ENCODE peak calls at places on chromosomes 4 and X, in four cellular contexts. S, K, V and P are unnamed samples. For H3K27me3, the result is how much of the 10 kb centered on the place peaks cover.

GRCh38 chr4:74318270-74318669 is 10.0 kb downstream of the EPGN start:
- DNase-seq in V (no peak), S (no peak), K (no peak), P (no peak)

GRCh38 chr4:138953962-138954371 is 61.6 kb upstream of the NOCT start:
- DNase-seq in K (peak), S (no peak), V (peak), P (no peak)

GRCh38 chr4:81116571-81116970 is 86.1 kb downstream of the BMP3 start:
- DNase-seq in K (no peak), V (no peak), S (no peak), P (no peak)

GRCh38 chr4:91837608-91838029 is 466.1 kb upstream of the GRID2 start:
- DNase-seq in K (no peak), S (no peak), V (no peak), P (no peak)

GRCh38 chrX:120302434-120302833 is 8.8 kb downstream of the TMEM255A start:
- DNase-seq in K (no peak), V (no peak), S (no peak), P (peak)

GRCh38 chrX:45006002-45006800 is 133.2 kb downstream of the KDM6A start:
- DNase-seq in V (no peak), K (peak), S (no peak), P (no peak)

GRCh38 chr4:36676139-36677050 is 395.0 kb downstream of the DTHD1 start:
- DNase-seq in S (no peak), V (no peak), K (no peak), P (no peak)

GRCh38 chr4:5156677-5157076 is 105.4 kb downstream of the STK32B start:
- DNase-seq in V (no peak), K (no peak), S (no peak), P (no peak)

GRCh38 chr4:10458190-10458589 is 964 bp upstream of the ZNF518B start:
- DNase-seq in V (no peak), K (no peak), S (no peak), P (peak)

GRCh38 chr4:95256108-95256835 is 292.5 kb downstream of the UNC5C start:
- DNase-seq in V (no peak), K (peak), S (no peak), P (no peak)

GRCh38 chr4:2062808-2063524 is 3.8 kb downstream of the NAT8L start:
- DNase-seq in V (no peak), K (no peak), S (no peak), P (no peak)

GRCh38 chrX:133391116-133391515 is 24.2 kb downstream of the GPC4 start:
- DNase-seq in K (no peak), S (no peak), V (no peak), P (no peak)

GRCh38 chrX:13489451-13489850 is 80.0 kb upstream of the EGFL6 start:
- DNase-seq in V (peak), S (no peak), K (peak), P (peak)

GRCh38 chrX:39859991-39860861 is 237.5 kb downstream of the BCOR start:
- DNase-seq in V (no peak), K (peak), S (no peak), P (peak)

DNA sequence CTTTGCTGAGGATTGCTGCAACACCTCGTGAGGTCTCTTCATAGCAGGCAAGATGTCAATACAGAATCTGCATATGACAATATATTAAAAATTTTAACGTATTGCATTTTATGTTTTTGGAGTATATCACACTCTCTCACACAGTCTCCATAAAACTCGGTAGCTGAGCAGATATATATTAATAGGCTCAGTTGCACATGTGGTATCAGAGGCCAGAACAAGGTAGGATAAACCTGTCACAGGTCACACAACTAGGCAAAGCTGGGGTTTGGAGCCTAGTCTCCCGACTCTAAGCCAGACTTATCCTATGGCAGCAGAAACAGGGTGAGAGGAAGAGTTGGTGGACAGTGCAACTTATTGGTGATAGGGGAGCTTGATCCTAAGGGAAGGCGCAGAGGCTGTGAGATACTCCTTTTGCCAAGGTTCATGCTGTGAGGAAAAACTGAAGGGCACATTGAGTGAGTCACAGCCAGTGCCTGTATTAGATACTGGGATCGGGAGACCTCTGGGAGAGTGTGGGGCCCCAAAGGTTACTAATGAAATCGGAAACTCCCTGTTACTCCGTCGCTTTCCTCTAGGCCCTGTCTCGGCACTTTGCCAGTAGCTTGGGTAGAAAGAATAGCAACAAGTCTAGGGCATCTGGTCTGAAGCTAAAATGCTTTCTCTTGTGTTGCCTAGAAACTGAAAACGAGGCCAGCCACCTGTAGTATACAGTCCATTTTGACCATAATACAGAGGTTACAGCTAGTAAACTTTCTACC is 195.7 kb downstream of the ARHGAP10 start:
- DNase-seq in S (no peak), V (no peak), K (peak), P (peak)
- H3K27ac ChIP-seq in S (no peak), V (no peak), K (peak), P (no peak)

DNA sequence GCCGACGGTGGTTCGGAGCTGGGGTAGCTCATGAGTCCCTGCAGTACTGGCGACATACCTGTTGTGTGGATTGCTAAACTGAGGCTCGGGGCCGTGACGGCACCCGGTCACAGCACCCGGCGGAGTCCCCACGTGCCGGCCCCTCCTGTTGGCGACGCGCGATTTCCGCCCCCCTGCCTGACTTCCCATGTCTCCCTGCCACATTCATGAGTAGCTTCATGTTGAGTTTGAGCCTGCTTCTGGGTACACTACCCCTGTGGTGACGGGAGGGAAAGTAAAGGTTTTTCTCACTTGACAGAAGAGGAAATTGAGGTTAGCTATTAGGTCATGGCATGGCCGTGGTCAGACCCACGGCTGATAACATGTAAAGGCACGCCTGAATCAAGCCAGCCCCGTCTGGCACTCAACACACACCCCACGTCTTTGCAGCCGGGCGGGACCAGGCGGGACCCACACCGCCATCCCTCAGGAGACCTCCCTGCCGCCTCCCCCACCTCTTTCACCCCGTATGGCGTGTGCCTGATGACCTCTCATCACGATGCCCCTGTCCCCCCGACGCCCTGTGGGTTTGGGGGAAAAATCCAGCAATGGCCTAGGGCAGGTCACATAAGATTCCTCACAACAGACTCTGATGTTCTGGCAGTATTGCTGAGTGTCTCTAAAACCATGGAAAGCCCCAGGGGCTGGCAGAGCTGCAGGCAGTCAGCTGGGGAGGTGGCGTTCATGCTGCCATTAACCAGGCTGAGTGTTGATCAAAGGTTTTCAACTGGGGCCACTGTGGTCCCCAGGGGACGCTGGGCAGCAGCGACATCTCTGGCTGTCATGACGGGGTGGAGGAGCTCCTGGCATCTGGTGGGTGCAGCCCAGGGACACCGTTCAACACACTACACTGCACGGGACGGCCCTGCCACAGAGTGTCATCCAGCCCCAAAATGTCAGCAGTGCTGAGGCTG is 29.2 kb downstream of the P2RY8 start:
- DNase-seq in K (no peak), S (peak), V (no peak), P (no peak)
- TF ChIP-seq POLR2A in K (no peak), S (no peak), V (no peak), P (no peak)

GRCh38 chrX:27765718-27766117 is 42.1 kb upstream of the MAGEB10 start:
- DNase-seq in S (no peak), K (no peak), V (no peak), P (no peak)
- H3K27me3 ChIP-seq in S (under half), K (under half), V (under half), P (under half)

GRCh38 chrX:56805399-56805798 is 76.4 kb downstream of the NBDY start:
- DNase-seq in S (no peak), K (no peak), V (no peak), P (no peak)

GRCh38 chrX:56802428-56802827 is 73.4 kb downstream of the NBDY start:
- DNase-seq in K (no peak), S (no peak), V (no peak), P (no peak)

GRCh38 chrX:56803849-56804681 is 75.0 kb downstream of the NBDY start:
- DNase-seq in K (no peak), S (no peak), V (no peak), P (no peak)

GRCh38 chrX:56802921-56803848 is 74.1 kb downstream of the NBDY start:
- DNase-seq in S (peak), V (peak), K (peak), P (peak)

DNA sequence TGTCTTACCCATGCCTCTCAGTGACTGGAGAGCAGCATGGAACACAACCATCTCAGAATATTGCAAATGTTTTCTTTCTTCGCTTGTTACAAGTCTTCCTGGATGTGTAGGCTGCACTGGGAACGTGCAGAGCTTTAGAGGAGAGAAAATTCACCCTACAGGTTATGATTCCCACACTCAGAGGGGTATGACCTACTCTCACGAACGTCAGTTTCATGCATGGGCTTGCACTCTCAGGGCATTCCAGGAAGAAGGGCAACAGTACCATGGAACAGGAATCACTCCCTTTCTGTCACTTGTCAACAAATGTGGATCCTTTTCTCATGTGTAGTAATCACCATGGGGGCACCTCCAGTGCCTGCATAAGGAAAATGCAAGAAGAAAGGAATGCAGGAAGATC is 75.8 kb downstream of the NBDY start:
- DNase-seq in K (no peak), S (no peak), V (no peak), P (no peak)
- H3K27ac ChIP-seq in K (no peak), S (no peak), V (no peak), P (no peak)

GRCh38 chr4:148441986-148442829 is at the start of gene NR3C2:
- DNase-seq in V (peak), K (peak), S (peak), P (peak)
- TF ChIP-seq POLR2A in V (peak), K (peak), S (peak), P (peak)

DNA sequence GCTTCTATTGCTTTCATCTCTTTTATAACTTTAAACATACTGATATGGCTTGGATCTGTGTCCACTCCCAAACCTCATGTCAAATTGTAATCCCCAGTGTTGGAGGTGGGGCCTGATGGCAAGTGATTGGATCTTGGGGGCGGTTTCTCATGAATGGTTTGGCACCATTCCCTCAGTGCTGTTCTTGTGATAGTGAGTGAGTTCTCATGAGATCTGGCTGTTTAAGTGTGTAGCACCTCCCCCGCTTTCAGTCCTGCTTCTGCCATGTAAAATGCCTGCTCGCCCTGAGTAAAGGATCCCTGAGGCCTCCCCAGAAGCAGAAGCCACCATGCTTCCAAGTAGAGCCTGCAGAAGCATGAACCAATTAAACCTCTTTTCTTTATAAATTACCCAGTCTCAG is 17.7 kb downstream of the MND1 start:
- DNase-seq in V (no peak), K (peak), S (no peak), P (no peak)
- H3K27me3 ChIP-seq in V (under half), K (under half), S (under half), P (under half)